ENCODE peak calls at places on chromosomes 6 and 20, in four cellular contexts. One of them, this sample, is unnamed.
A peak's percentile ranks its signal among the peaks of the same experiment; 100 is the strongest.

GRCh38 chr6:38603966-38604365 is 35.8 kb downstream of the BTBD9 start:
- DNase-seq in A549: no peak
- DNase-seq in GM12878: no peak
- DNase-seq in K562: no peak
- DNase-seq in this sample: no peak

GRCh38 chr20:63973636-63974401 is 4.1 kb upstream of the ZNF512B start:
- DNase-seq in A549: peak; percentile 86
- DNase-seq in GM12878: no peak
- DNase-seq in K562: peak; percentile 93
- DNase-seq in this sample: peak; percentile 86

GRCh38 chr20:44709380-44709779 is 5.8 kb upstream of the CCN5 start:
- DNase-seq in A549: no peak
- DNase-seq in GM12878: no peak
- DNase-seq in K562: no peak
- DNase-seq in this sample: no peak

GRCh38 chr6:150078788-150079187 is 9.9 kb upstream of the ULBP3 start:
- DNase-seq in A549: no peak
- DNase-seq in GM12878: no peak
- DNase-seq in K562: peak; percentile 36
- DNase-seq in this sample: no peak

GRCh38 chr6:40719671-40720374 is 132.7 kb upstream of the LRFN2 start:
- DNase-seq in A549: no peak
- DNase-seq in GM12878: peak; percentile 30
- DNase-seq in K562: peak; percentile 18
- DNase-seq in this sample: no peak

GRCh38 chr6:102798631-102799030 is 1405.1 kb downstream of the GRIK2 start:
- DNase-seq in A549: no peak
- DNase-seq in GM12878: no peak
- DNase-seq in K562: no peak
- DNase-seq in this sample: no peak

GRCh38 chr6:33700391-33701050 is 11.0 kb downstream of the UQCC2 start:
- DNase-seq in A549: peak; percentile 57
- DNase-seq in GM12878: no peak
- DNase-seq in K562: peak; percentile 90
- DNase-seq in this sample: peak; percentile 58

GRCh38 chr6:6001443-6001842 is 5.3 kb downstream of the NRN1 start:
- DNase-seq in A549: no peak
- DNase-seq in GM12878: no peak
- DNase-seq in K562: no peak
- DNase-seq in this sample: no peak

GRCh38 chr6:72784581-72784980 is 162.7 kb downstream of the KCNQ5 start:
- DNase-seq in A549: no peak
- DNase-seq in GM12878: no peak
- DNase-seq in K562: no peak
- DNase-seq in this sample: no peak

GRCh38 chr20:19794941-19795340 is 36.9 kb downstream of the RIN2 start:
- DNase-seq in A549: no peak
- DNase-seq in GM12878: no peak
- DNase-seq in K562: no peak
- DNase-seq in this sample: no peak

GRCh38 chr6:137033828-137034227 is 10.9 kb downstream of the IL20RA start:
- DNase-seq in A549: no peak
- DNase-seq in GM12878: peak; percentile 76
- DNase-seq in K562: no peak
- DNase-seq in this sample: peak; percentile 30

GRCh38 chr6:43268348-43268685 is 25.0 kb downstream of the TTBK1 start:
- DNase-seq in A549: no peak
- DNase-seq in GM12878: no peak
- DNase-seq in K562: no peak
- DNase-seq in this sample: no peak

GRCh38 chr20:62844182-62844581 is 17.4 kb downstream of the TCFL5 start:
- DNase-seq in A549: no peak
- DNase-seq in GM12878: no peak
- DNase-seq in K562: no peak
- DNase-seq in this sample: no peak

GRCh38 chr6:44219053-44219814 is 2.5 kb downstream of the MYMX start:
- DNase-seq in A549: peak; percentile 40
- DNase-seq in GM12878: no peak
- DNase-seq in K562: peak; percentile 90
- DNase-seq in this sample: peak; percentile 80

DNA sequence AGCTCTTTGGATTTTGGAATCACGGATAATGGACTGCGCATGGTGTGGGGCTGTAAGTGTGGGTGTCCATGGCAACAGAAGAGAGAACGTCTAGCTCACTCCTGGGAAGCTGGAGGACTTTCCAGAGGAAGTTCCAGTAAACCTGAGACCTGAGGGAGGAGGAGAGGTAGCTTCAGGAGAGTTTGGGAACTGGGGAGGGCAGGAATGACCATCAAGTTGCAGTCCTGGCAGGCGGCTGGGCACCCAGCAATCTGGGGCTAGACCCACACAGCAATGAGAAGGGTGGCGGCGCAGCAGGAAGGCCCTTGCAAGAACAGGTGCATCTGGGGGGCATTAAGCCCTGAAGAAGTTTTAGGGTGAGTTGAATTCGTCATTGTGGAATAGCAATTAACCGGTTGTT is 95.9 kb downstream of the FOXC1 start:
- DNase-seq in A549: no peak
- DNase-seq in GM12878: no peak
- DNase-seq in K562: no peak
- DNase-seq in this sample: no peak
- TF ChIP-seq HDAC2 in A549: no peak
- TF ChIP-seq HDAC2 in GM12878: no peak
- TF ChIP-seq HDAC2 in K562: no peak
- TF ChIP-seq HDAC2 in this sample: no peak

GRCh38 chr6:122265755-122266154 is 133.7 kb upstream of the HSF2 start:
- DNase-seq in A549: no peak
- DNase-seq in GM12878: no peak
- DNase-seq in K562: no peak
- DNase-seq in this sample: no peak
- TF ChIP-seq JUNB in A549: no peak
- TF ChIP-seq JUNB in GM12878: no peak
- TF ChIP-seq JUNB in K562: no peak
- TF ChIP-seq JUNB in this sample: no peak

DNA sequence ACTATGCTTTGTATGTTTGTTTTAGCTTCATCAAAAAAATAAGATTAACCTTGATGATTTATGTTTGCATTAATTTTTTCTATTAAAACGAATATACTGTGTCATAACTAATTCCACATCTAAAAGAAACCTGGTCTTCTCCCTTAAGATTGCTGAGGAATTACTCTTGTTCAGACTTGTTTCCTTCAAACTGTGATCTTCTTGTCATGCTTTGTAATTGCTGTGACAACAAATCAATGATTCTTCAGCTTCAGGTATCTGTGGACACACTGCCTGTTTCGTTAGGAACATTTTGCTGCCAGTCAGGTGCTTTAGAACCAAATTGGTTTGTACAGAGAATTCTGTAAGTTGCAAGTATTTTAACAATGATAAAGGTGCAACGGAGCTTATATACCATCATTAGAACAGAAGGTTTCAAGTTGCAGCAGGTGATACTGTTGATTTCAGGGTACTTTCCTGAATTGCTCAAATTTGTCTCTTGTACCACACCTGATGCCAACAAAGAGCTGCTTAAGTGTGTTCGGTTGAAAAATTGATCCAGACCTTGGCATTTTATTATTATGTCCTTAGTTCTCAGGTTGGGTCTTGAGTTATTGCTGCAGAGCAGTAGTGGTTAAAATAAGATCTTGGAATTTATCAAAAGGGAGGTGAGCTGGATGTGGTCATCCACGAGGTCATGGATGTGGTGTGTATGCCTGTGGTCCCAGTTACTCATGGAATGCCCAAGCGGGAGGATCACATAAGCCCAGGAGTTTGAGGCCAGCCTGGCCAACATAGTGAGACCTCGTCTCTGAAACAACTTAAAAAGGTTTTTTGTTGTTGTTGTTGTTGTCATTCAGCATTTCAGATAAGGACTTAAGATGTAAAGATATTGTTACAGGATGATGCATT is 19.5 kb downstream of the SYTL3 start:
- DNase-seq in A549: no peak
- DNase-seq in GM12878: no peak
- DNase-seq in K562: no peak
- DNase-seq in this sample: no peak
- TF ChIP-seq HDAC2 in A549: no peak
- TF ChIP-seq HDAC2 in GM12878: no peak
- TF ChIP-seq HDAC2 in K562: no peak
- TF ChIP-seq HDAC2 in this sample: no peak

GRCh38 chr6:15957655-15958169 is 171.2 kb upstream of the MYLIP start:
- DNase-seq in A549: no peak
- DNase-seq in GM12878: no peak
- DNase-seq in K562: no peak
- DNase-seq in this sample: no peak
- TF ChIP-seq JUNB in A549: no peak
- TF ChIP-seq JUNB in GM12878: no peak
- TF ChIP-seq JUNB in K562: no peak
- TF ChIP-seq JUNB in this sample: no peak

DNA sequence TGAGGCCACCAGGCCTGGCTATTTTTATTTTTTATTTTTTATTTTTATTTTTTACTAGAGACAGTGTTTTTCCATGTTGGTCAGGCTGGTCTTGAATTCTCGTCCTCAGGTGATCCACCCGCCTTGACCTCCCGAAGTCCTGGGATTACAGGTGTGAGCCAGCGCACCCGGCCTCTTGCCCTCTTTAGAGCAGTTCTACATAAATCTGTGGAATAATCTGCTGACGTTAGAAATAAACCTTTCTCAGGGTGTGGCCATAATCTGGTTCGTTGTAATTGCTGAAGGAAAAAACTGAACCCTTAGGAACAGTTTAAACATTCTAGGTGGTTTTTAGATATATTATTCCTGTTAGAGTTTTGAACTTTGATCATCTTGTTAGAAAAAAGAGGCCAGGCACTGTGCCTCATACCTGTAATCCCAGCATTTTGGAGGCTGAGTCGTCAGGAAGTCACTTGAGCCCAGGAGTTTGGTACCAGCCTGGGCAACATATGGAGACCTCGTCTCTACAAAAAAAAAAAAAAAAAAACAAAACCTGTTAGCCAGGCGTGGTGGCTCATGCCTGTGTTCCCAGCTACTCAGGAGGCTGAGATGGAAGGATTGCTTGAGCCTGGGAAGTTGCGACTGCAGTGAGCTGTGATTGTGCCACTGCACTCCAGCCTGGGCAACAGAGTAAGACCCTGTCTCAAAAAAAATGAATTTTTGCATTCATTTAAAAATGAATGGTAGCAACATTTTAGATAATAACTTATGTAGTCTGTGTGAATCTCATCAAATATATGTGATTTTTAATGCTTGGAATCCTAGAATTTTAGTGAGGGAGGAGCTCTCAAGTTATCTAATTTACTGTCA is 24.2 kb downstream of the ASXL1 start:
- DNase-seq in A549: no peak
- DNase-seq in GM12878: no peak
- DNase-seq in K562: no peak
- DNase-seq in this sample: no peak
- TF ChIP-seq HDAC2 in A549: no peak
- TF ChIP-seq HDAC2 in GM12878: no peak
- TF ChIP-seq HDAC2 in K562: no peak
- TF ChIP-seq HDAC2 in this sample: no peak

GRCh38 chr20:37885042-37885441 is 17.9 kb upstream of the VSTM2L start:
- DNase-seq in A549: no peak
- DNase-seq in GM12878: no peak
- DNase-seq in K562: no peak
- DNase-seq in this sample: no peak

GRCh38 chr20:37882961-37883712 is 19.8 kb upstream of the VSTM2L start:
- DNase-seq in A549: no peak
- DNase-seq in GM12878: no peak
- DNase-seq in K562: no peak
- DNase-seq in this sample: peak; percentile 56

GRCh38 chr20:37886851-37887297 is 16.1 kb upstream of the VSTM2L start:
- DNase-seq in A549: no peak
- DNase-seq in GM12878: peak; percentile 9
- DNase-seq in K562: peak; percentile 61
- DNase-seq in this sample: peak; percentile 79

GRCh38 chr20:37888641-37889040 is 14.3 kb upstream of the VSTM2L start:
- DNase-seq in A549: no peak
- DNase-seq in GM12878: no peak
- DNase-seq in K562: no peak
- DNase-seq in this sample: no peak

GRCh38 chr20:37885593-37886507 is 17.1 kb upstream of the VSTM2L start:
- DNase-seq in A549: no peak
- DNase-seq in GM12878: no peak
- DNase-seq in K562: no peak
- DNase-seq in this sample: peak; percentile 69
- TF ChIP-seq JUNB in A549: no peak
- TF ChIP-seq JUNB in GM12878: no peak
- TF ChIP-seq JUNB in K562: no peak
- TF ChIP-seq JUNB in this sample: no peak

GRCh38 chr20:41800040-41800439 is 181.9 kb upstream of the CHD6 start:
- DNase-seq in A549: no peak
- DNase-seq in GM12878: no peak
- DNase-seq in K562: no peak
- DNase-seq in this sample: no peak

GRCh38 chr20:41798926-41799502 is 180.8 kb upstream of the CHD6 start:
- DNase-seq in A549: no peak
- DNase-seq in GM12878: no peak
- DNase-seq in K562: no peak
- DNase-seq in this sample: no peak
- TF ChIP-seq HDAC2 in A549: no peak
- TF ChIP-seq HDAC2 in GM12878: no peak
- TF ChIP-seq HDAC2 in K562: no peak
- TF ChIP-seq HDAC2 in this sample: no peak

GRCh38 chr20:6034134-6034969 is 19.5 kb downstream of the LRRN4 start:
- DNase-seq in A549: no peak
- DNase-seq in GM12878: no peak
- DNase-seq in K562: peak; percentile 62
- DNase-seq in this sample: no peak
- TF ChIP-seq JUNB in A549: no peak
- TF ChIP-seq JUNB in GM12878: no peak
- TF ChIP-seq JUNB in K562: no peak
- TF ChIP-seq JUNB in this sample: no peak